ENCODE peak calls at places on chromosomes 1 and 21, in eight cellular contexts. K is naive thymus-derived CD4-positive, alpha-beta T cell; O is HAP-1; P is H1; R is fibroblast of pulmonary artery; S is brain microvascular endothelial cell; Q is cardiac fibroblast; E is fibroblast of mammary gland. N is an unnamed sample.

GRCh38 chr1:226584164-226584563 is 35.6 kb downstream of the STUM start:
- DNase-seq in K (no peak), O (no peak), P (no peak), R (no peak), S (no peak), Q (no peak), E (no peak), N (no peak)

GRCh38 chr1:41365772-41366427 is 4.7 kb downstream of the FOXO6 start:
- DNase-seq in K (peak), O (no peak), P (no peak), R (no peak), S (no peak), Q (no peak), E (no peak), N (no peak)

GRCh38 chr1:94273111-94273510 is 35.7 kb upstream of the ARHGAP29 start:
- DNase-seq in K (no peak), O (no peak), P (no peak), R (no peak), S (no peak), Q (peak), E (peak), N (no peak)

GRCh38 chr1:23423415-23424170 is 955 bp downstream of the TCEA3 start:
- DNase-seq in K (peak), O (no peak), P (no peak), R (no peak), S (no peak), Q (no peak), E (no peak), N (no peak)

GRCh38 chr1:212491454-212491853 is 58.7 kb downstream of the NENF start:
- DNase-seq in K (no peak), O (no peak), P (no peak), R (no peak), S (no peak), Q (no peak), E (no peak), N (no peak)

GRCh38 chr21:39079617-39080016 is 103.6 kb downstream of the PSMG1 start:
- DNase-seq in K (no peak), O (no peak), P (no peak), R (peak), S (peak), Q (peak), E (peak), N (no peak)

GRCh38 chr1:91712981-91713841 is 172.7 kb downstream of the TGFBR3 start:
- DNase-seq in K (no peak), O (no peak), P (no peak), R (peak), S (peak), Q (peak), E (peak), N (no peak)

GRCh38 chr1:64744492-64745180 is at the start of gene RAVER2:
- DNase-seq in K (peak), O (peak), P (no peak), R (peak), S (peak), Q (peak), E (peak), N (peak)

GRCh38 chr1:227574926-227575325 is 11.6 kb downstream of the ZNF678 start:
- DNase-seq in K (no peak), O (no peak), P (no peak), R (no peak), S (no peak), Q (no peak), E (no peak), N (no peak)

GRCh38 chr1:156382561-156382960 is 13.6 kb downstream of the RHBG start:
- DNase-seq in K (no peak), O (no peak), P (no peak), R (no peak), S (no peak), Q (no peak), E (no peak), N (no peak)
- H3K4me3 ChIP-seq in K (no peak), O (no peak), P (no peak), R (no peak), S (no peak), Q (no peak), E (no peak), N (no peak)

GRCh38 chr1:242470774-242471173 is 53.7 kb downstream of the PLD5 start:
- DNase-seq in K (no peak), O (no peak), P (no peak), R (no peak), S (no peak), Q (no peak), E (no peak), N (no peak)

GRCh38 chr1:242468749-242469148 is 55.7 kb downstream of the PLD5 start:
- DNase-seq in K (no peak), O (no peak), P (no peak), R (no peak), S (no peak), Q (no peak), E (peak), N (no peak)

GRCh38 chr1:242462867-242463266 is 61.6 kb downstream of the PLD5 start:
- DNase-seq in K (no peak), O (no peak), P (no peak), R (no peak), S (no peak), Q (no peak), E (no peak), N (no peak)

DNA sequence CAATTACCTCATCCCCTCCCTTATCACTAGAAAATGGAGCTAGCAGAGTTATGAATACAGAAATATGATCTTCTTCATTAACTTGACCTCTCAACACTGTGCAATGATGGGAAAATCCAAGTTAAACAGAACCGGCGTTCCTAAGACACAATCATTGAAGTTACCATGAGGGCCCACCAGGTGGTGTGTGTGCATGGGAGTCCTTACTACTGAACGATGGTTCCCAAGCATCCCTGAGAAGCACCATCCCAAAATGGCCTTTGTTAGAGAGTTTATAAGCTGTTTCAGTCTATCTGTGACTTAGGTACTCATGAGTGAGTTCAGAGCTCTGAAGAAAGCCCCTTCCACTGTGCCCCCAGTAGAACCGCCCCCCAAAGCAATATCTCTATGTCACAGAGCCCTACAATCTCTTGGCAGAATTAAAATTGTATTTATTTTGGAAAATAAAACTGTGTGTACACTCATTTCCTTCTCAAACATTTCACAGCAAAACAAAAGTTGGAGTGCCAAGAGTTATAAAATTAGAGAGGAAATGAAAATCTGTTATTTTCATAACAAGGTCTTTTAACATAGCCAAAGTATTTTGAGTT is 56.8 kb downstream of the PLD5 start:
- DNase-seq in K (no peak), O (peak), P (peak), R (peak), S (peak), Q (peak), E (peak), N (peak)
- H3K4me3 ChIP-seq in K (no peak), O (no peak), P (no peak), R (no peak), S (no peak), Q (no peak), E (no peak), N (no peak)

GRCh38 chr1:46493316-46494032 is 3.8 kb downstream of the DMBX1 start:
- DNase-seq in K (no peak), O (no peak), P (no peak), R (no peak), S (no peak), Q (no peak), E (no peak), N (no peak)
- H3K4me3 ChIP-seq in K (no peak), O (no peak), P (no peak), R (no peak), S (no peak), Q (no peak), E (no peak), N (no peak)

GRCh38 chr1:248856176-248856575 is 2.7 kb downstream of the ZNF692 start:
- DNase-seq in K (no peak), O (no peak), P (no peak), R (no peak), S (no peak), Q (no peak), E (no peak), N (no peak)

GRCh38 chr1:248858096-248858890 is 592 bp downstream of the ZNF692 start:
- DNase-seq in K (peak), O (peak), P (peak), R (peak), S (peak), Q (peak), E (peak), N (peak)

GRCh38 chr1:248857749-248858095 is 1.2 kb downstream of the ZNF692 start:
- DNase-seq in K (no peak), O (no peak), P (no peak), R (no peak), S (no peak), Q (no peak), E (no peak), N (no peak)

GRCh38 chr1:248855580-248855979 is 3.3 kb downstream of the ZNF692 start:
- DNase-seq in K (no peak), O (no peak), P (no peak), R (no peak), S (no peak), Q (no peak), E (no peak), N (no peak)

DNA sequence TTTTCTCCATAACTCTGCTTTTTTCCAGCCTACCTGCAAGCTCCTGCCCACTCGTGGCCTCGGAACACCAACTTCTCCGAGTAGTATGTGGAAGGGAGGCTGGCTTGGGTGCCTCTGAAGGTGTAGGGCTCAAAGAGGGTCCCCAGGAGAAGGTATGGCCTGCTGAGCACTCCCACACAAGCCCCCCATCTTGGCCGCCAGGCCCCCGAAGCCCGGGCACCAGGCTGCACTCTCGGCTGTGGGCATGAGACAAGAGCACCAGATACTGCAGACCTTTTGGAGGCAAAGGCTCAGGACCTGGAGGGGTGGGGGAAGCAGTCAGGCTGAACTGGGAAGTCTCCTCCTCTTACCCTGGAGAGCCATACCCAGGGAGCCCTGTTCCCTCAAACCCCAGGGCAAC is 1.7 kb downstream of the ZNF692 start:
- DNase-seq in K (no peak), O (no peak), P (no peak), R (no peak), S (no peak), Q (no peak), E (no peak), N (no peak)
- H3K4me3 ChIP-seq in K (no peak), O (peak), P (peak), R (no peak), S (no peak), Q (peak), E (peak), N (peak)

DNA sequence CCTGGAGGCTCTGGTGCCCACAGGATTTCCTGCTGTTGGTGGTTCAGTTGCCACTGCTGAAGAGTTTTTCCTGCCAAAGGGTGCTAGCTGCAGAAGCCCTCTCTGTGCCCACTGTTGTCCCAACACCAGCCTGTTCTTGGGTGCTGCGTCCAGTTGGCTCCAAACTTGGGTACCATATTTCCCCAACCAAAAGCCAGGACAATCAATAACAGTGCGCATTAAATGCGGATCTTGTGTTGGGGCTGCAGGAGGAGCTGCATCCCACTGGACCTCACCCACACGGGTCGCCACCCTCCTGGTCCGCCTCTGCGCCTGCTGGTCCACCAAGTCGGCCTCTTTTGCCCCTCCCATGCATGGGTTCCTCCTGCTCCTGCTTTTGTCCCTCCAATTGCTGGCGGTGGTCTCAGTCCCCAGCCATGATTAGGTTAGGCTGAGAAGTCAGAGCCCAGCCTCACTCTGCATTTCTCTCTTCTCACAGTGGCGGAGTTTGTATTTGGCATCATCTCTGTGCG is 9.8 kb downstream of the ABCG1 start:
- DNase-seq in K (no peak), O (no peak), P (no peak), R (no peak), S (no peak), Q (no peak), E (no peak), N (no peak)
- H3K4me3 ChIP-seq in K (peak), O (no peak), P (no peak), R (no peak), S (no peak), Q (no peak), E (no peak), N (no peak)

DNA sequence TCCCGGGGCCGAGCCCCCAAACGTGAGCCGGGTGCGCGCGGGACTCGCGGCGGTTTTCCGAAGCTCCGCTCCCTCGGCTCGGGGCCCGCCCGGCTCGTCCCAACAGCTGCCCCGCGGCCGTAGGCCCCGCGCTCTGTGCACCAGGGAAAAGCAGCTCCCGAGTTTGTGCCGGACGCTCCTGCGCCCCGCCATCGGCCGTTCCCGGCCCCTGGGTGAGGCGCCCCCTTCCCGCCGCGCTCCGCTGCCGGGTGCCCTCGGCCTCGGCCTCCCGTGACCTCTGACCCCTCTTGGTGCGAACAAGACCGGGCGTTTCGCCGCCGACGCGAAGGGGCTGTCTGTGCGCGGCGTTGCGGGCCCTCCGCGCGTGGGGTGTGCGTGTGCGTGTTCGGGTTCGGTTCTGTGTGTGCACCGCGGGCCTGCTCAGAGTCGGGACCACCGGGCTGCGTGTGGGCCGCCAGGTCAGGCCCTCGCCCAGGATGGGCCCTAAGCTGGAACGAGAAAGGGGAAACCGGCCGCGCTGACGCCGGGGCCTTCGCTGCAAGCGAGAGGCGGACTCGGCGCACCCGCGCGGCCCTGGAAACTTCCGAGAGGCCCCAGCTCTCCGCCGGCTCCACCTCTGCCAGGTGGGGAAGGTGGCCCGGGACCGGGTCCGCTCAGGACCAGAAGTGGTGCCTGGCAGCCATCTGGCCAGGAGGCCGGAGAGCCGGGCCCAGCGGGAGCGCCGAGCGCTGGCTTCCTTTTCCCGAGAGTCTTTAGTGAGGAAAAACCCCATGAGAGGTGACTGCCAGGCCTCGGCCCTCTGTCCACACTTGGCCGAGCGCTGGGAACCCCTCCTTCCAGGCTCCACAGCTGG is 1.9 kb downstream of the PRDM16 start:
- DNase-seq in K (peak), O (no peak), P (no peak), R (no peak), S (no peak), Q (no peak), E (no peak), N (no peak)
- H3K4me3 ChIP-seq in K (no peak), O (peak), P (peak), R (no peak), S (peak), Q (peak), E (no peak), N (no peak)

DNA sequence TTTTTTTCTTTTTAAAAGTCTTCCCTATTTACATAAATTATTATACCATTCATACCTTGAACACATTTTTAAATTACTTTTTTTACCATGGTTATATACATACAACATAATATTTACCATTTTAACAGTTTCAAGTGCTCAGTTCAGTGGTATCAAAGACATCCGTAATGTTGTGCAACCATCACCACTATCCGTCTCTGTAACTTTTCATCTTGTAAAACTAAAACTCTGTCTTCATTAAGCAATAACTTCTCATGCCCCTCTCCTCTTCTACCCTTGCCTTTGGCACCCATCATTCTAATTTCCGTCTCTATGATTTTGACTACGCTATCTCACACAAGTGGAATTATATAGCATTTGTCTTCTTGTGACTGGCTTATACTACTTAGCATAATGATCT is 689.6 kb upstream of the NCAM2 start:
- DNase-seq in K (no peak), O (no peak), P (no peak), R (no peak), S (no peak), Q (no peak), E (no peak), N (no peak)
- H3K4me3 ChIP-seq in K (no peak), O (no peak), P (no peak), R (no peak), S (no peak), Q (no peak), E (no peak), N (no peak)

DNA sequence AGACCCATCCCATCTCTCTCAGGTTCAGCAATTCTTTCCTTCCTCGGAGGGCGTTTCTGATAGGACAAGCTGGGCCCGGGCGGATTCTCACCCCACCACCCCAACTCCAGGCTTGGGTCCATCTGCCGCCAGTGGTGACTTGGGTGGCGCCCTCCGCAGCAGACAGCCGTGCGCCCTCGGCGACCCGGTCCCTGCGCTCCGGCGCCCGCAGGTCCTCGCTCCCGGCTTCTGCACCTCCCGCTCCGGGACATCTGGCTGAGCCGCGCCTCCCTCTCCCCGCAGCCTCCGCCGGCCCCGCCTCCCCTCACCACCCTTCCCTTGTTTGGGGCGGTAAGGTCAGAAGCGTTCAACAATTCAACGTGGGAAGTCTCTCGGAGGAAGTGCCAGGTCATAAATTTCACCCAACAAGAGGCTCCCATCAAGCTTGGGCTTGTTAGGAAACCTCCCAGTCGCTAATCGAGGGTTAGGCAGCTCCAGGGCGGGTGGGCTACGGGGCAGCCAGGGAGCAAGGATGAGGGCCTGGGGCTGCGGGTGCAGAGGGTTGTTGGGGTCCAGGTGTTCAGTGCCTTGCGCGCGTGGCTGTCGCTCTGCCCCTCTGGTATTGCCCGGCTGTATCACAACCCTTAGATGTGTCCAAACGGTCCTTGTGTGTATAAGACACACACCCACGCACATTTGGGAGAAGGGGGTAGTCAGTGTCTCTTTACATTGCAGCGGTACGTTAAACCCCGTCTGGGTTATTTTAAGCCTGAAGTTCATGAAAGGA is 39.8 kb downstream of the OLIG1 start:
- DNase-seq in K (no peak), O (peak), P (no peak), R (no peak), S (no peak), Q (no peak), E (no peak), N (peak)
- H3K4me3 ChIP-seq in K (no peak), O (peak), P (peak), R (no peak), S (no peak), Q (no peak), E (no peak), N (no peak)

DNA sequence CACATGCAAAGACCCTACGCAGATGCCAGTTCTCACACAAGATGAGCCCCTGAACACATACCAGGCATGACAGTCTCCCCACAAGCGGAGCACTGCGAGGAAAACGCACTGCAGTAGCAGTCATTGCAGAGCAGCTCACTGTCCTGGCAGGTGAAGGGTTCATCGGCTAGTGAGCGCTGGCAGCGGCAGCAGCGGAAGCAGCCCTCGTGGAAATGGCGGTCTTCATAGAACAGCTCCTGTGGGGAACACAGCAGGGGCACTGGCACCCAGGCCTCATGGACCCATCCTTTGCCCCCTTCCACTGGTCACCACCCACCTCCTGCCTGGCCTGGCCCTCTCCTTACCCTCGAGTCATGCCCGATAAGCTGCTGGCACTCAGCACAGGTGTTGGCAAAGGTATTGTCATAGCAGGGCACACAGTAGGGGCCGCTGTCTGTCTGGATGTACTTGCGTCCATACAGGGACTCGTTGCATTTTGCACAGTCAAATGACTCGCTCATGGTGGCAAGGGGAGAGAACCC is 6.3 kb downstream of the FHL3 start:
- DNase-seq in K (no peak), O (no peak), P (no peak), R (no peak), S (no peak), Q (no peak), E (no peak), N (no peak)
- H3K4me3 ChIP-seq in K (no peak), O (no peak), P (no peak), R (peak), S (no peak), Q (peak), E (no peak), N (no peak)

GRCh38 chr1:35187816-35188342 is 5.1 kb downstream of the SFPQ start:
- DNase-seq in K (no peak), O (no peak), P (no peak), R (no peak), S (no peak), Q (no peak), E (no peak), N (no peak)
- H3K4me3 ChIP-seq in K (no peak), O (no peak), P (no peak), R (no peak), S (no peak), Q (no peak), E (no peak), N (no peak)